ENCODE peak calls at places on chromosomes 5 and 9, in five cellular contexts. G, R, F, N and S are unnamed samples.

GRCh38 chr9:30411571-30411970 is 1972.9 kb upstream of the ACO1 start:
- DNase-seq in G (no peak), R (no peak), F (peak), N (no peak), S (no peak)

GRCh38 chr5:96259211-96259772 is 173.8 kb downstream of the PCSK1 start:
- DNase-seq in G (peak), R (no peak), F (no peak), N (no peak), S (no peak)

GRCh38 chr9:111237447-111237846 is 92.6 kb downstream of the OR2K2 start:
- DNase-seq in G (no peak), R (no peak), F (no peak), N (no peak), S (no peak)

GRCh38 chr9:120918931-120919638 is 7.5 kb downstream of the TRAF1 start:
- DNase-seq in G (no peak), R (peak), F (peak), N (no peak), S (no peak)

GRCh38 chr5:127696688-127697087 is 6.5 kb upstream of the CCDC192 start:
- DNase-seq in G (peak), R (no peak), F (no peak), N (no peak), S (no peak)

GRCh38 chr9:112119225-112120045 is 55.7 kb downstream of the SUSD1 start:
- DNase-seq in G (peak), R (no peak), F (no peak), N (peak), S (no peak)

GRCh38 chr5:52893105-52893504 is 96.0 kb upstream of the ITGA2 start:
- DNase-seq in G (peak), R (no peak), F (no peak), N (no peak), S (no peak)

GRCh38 chr9:19411316-19411715 is 2.5 kb downstream of the ACER2 start:
- DNase-seq in G (peak), R (no peak), F (no peak), N (no peak), S (no peak)

GRCh38 chr5:79200573-79201183 is 35.3 kb upstream of the JMY start:
- DNase-seq in G (peak), R (no peak), F (no peak), N (no peak), S (no peak)

GRCh38 chr9:86241216-86241615 is 18.2 kb downstream of the C9orf153 start:
- DNase-seq in G (no peak), R (no peak), F (no peak), N (no peak), S (no peak)

GRCh38 chr5:180289966-180290365 is 1.9 kb downstream of the MAPK9 start:
- DNase-seq in G (no peak), R (no peak), F (peak), N (no peak), S (no peak)

GRCh38 chr5:180289433-180289832 is 2.5 kb downstream of the MAPK9 start:
- DNase-seq in G (no peak), R (no peak), F (peak), N (peak), S (no peak)

GRCh38 chr5:180290568-180291233 is 1.2 kb downstream of the MAPK9 start:
- DNase-seq in G (no peak), R (no peak), F (peak), N (peak), S (no peak)

GRCh38 chr5:180291943-180292831 is at the start of gene MAPK9:
- DNase-seq in G (peak), R (peak), F (peak), N (peak), S (peak)

DNA sequence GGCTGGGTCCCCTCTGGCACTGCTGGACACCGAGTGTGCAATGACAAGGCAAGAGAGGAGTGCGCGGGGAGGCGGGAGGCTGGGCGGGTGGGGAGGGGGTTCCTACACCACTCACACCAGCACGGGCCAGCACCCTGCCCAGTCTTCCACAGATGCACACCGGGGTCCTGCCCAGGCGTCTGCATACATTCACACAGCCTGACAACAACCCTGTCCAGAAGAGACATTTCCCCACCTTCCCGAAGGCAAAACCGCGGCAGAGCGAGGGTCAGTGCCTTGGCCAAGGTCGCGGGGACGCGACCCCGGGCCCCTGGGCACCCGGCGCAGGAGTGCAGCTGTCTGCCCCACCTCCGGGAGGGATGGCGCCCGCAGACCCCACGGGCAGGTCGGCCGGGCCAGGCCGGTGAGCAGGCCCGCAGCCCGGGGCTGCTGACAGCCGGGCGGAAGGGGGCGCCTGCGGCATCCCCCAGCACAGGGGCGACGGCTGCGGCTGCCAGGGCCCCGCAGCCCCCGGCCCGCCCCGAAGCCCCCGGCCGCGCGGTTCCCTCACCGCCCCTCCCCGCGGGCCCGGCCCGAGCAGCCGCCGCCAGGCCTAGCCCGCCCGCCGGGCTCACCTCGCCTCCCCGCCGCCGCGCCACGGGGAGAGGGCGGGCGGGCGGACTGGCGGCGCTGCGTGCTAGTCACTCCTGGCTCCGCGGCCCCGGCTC is 496 bp downstream of the MAPK9 start:
- DNase-seq in G (no peak), R (peak), F (peak), N (peak), S (peak)
- TF ChIP-seq CTCF in G (peak), R (peak), F (no peak), N (no peak), S (no peak)

DNA sequence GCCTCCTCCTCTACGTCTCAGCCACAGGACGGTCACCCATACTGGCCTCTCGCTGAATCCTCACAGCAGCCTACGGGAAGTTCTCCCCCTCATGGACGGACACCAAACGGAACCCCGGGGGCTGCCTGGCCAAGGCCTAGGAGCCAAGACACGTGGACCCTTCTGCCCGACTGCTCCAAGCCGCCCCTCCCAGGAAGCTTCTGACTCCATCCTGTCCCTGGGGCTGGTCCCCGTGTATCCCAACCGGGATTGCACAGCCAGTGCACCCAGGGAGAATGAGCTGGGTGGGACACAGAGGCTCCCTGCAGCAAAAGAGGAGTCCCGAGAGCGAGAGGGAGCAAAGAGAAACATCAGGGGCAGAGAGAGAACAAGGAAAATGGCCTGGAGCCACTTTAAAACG is 3.2 kb downstream of the FAM78A start:
- DNase-seq in G (no peak), R (no peak), F (peak), N (no peak), S (no peak)
- TF ChIP-seq CTCF in G (no peak), R (no peak), F (no peak), N (no peak), S (no peak)

DNA sequence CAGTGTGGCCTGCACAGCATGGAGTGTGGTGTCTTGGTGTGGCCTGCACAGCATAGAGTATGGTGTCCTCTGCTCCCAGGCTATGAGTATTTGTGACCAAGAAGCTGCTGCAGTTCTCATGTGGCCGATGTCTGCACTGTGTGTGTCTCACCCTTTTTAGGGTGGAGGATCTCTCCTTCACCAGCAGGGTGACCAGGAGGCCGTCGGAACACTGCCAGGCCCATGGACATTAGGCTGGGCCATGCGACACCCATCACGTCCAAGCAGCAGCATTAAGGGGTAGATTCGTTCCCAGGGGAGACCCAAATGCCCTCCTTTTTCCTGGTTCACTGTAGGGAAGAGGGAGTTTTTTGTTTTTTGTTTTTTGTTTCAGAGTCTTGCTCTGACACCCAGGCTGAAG is 115.3 kb upstream of the SPIN1 start:
- DNase-seq in G (no peak), R (no peak), F (no peak), N (no peak), S (no peak)
- TF ChIP-seq CTCF in G (no peak), R (no peak), F (no peak), N (no peak), S (no peak)

DNA sequence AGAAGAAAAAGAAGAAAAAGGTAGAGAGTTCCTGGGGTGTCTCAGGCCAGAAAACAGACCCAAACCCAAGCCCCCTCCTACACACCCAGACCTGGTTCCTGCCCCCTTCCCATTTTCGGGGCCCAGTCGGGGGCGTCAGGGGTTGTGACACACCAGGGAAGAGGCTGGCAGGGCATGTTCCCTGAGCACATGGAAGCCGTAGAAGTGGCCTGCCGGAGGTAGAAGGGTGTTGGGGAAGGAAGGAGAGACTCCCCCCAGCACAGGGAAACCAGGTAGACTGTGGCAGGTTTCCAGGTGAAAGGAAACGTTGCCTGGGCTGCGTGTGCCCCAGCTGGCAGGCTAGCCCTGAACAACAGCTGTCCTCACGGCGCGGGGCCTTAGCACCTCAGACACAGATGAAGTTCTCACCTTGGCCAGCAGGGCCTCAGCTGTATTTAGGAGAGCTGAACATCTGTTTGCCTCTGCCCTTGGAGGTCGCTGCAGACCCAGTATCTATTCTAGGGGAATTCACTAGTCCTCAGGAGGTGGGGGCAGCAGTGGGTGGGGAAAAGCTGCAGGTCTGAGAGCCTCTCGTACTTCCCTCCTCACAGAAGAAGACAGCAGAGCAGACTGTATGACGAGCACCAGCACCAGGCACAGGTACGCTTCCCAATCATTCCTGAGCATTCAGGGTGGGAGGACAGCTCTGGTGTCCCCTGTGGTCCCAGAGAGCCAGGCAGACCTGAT is 14.1 kb downstream of the CD74 start:
- DNase-seq in G (no peak), R (no peak), F (no peak), N (no peak), S (no peak)
- TF ChIP-seq CTCF in G (no peak), R (peak), F (no peak), N (no peak), S (peak)